ENCODE peak calls at places on chromosomes 3 and 15, in seven cellular contexts. One of them, this sample, is unnamed.

GRCh38 chr15:98163319-98164030 is 203.0 kb downstream of the ARRDC4 start:
- DNase-seq in BJ: no peak
- DNase-seq in cardiac muscle cell: no peak
- DNase-seq in foreskin fibroblast: peak
- DNase-seq in brain microvascular endothelial cell: no peak
- DNase-seq in GM06990: no peak
- DNase-seq in GM23338: peak
- DNase-seq in this sample: no peak

GRCh38 chr3:51394541-51394940 is 3.5 kb downstream of the RBM15B start:
- DNase-seq in GM23338: no peak
- DNase-seq in brain microvascular endothelial cell: no peak
- DNase-seq in foreskin fibroblast: no peak
- DNase-seq in BJ: no peak
- DNase-seq in cardiac muscle cell: no peak
- DNase-seq in GM06990: no peak
- DNase-seq in this sample: no peak

GRCh38 chr3:152899306-152899705 is 64.4 kb downstream of the P2RY1 start:
- DNase-seq in GM06990: no peak
- DNase-seq in BJ: no peak
- DNase-seq in foreskin fibroblast: no peak
- DNase-seq in cardiac muscle cell: peak
- DNase-seq in GM23338: no peak
- DNase-seq in brain microvascular endothelial cell: no peak
- DNase-seq in this sample: no peak

GRCh38 chr3:129602309-129602708 is 4.2 kb downstream of the PLXND1 start:
- DNase-seq in BJ: no peak
- DNase-seq in cardiac muscle cell: no peak
- DNase-seq in GM06990: no peak
- DNase-seq in GM23338: peak
- DNase-seq in brain microvascular endothelial cell: no peak
- DNase-seq in foreskin fibroblast: no peak
- DNase-seq in this sample: no peak

GRCh38 chr3:123373535-123373987 is 75.3 kb downstream of the ADCY5 start:
- DNase-seq in foreskin fibroblast: no peak
- DNase-seq in brain microvascular endothelial cell: no peak
- DNase-seq in cardiac muscle cell: peak
- DNase-seq in GM06990: no peak
- DNase-seq in GM23338: no peak
- DNase-seq in BJ: no peak
- DNase-seq in this sample: no peak

GRCh38 chr3:21954709-21955108 is 203.7 kb upstream of the ZNF385D start:
- DNase-seq in BJ: peak
- DNase-seq in brain microvascular endothelial cell: peak
- DNase-seq in foreskin fibroblast: peak
- DNase-seq in GM06990: no peak
- DNase-seq in GM23338: no peak
- DNase-seq in cardiac muscle cell: no peak
- DNase-seq in this sample: no peak

GRCh38 chr3:112794622-112795172 is 52.0 kb downstream of the CD200R1L start:
- DNase-seq in GM23338: no peak
- DNase-seq in BJ: no peak
- DNase-seq in brain microvascular endothelial cell: no peak
- DNase-seq in GM06990: no peak
- DNase-seq in cardiac muscle cell: peak
- DNase-seq in foreskin fibroblast: no peak
- DNase-seq in this sample: no peak

GRCh38 chr3:169509359-169509758 is 154.2 kb downstream of the MECOM start:
- DNase-seq in GM06990: no peak
- DNase-seq in cardiac muscle cell: no peak
- DNase-seq in foreskin fibroblast: no peak
- DNase-seq in BJ: no peak
- DNase-seq in brain microvascular endothelial cell: no peak
- DNase-seq in GM23338: no peak
- DNase-seq in this sample: peak

GRCh38 chr3:31978553-31978952 is 2.5 kb downstream of the OSBPL10 start:
- DNase-seq in cardiac muscle cell: no peak
- DNase-seq in foreskin fibroblast: no peak
- DNase-seq in BJ: no peak
- DNase-seq in GM23338: no peak
- DNase-seq in brain microvascular endothelial cell: no peak
- DNase-seq in GM06990: no peak
- DNase-seq in this sample: no peak

GRCh38 chr3:75610773-75611172 is 53.4 kb upstream of the FRG2C start:
- DNase-seq in foreskin fibroblast: no peak
- DNase-seq in cardiac muscle cell: no peak
- DNase-seq in GM23338: no peak
- DNase-seq in brain microvascular endothelial cell: no peak
- DNase-seq in BJ: no peak
- DNase-seq in GM06990: no peak
- DNase-seq in this sample: no peak

GRCh38 chr3:48990636-48991421 is 788 bp downstream of the P4HTM start:
- DNase-seq in GM23338: peak
- DNase-seq in brain microvascular endothelial cell: no peak
- DNase-seq in BJ: no peak
- DNase-seq in GM06990: no peak
- DNase-seq in cardiac muscle cell: peak
- DNase-seq in foreskin fibroblast: peak
- DNase-seq in this sample: peak

GRCh38 chr3:183131735-183132134 is 30.8 kb downstream of the LAMP3 start:
- DNase-seq in cardiac muscle cell: no peak
- DNase-seq in brain microvascular endothelial cell: peak
- DNase-seq in GM23338: no peak
- DNase-seq in BJ: no peak
- DNase-seq in foreskin fibroblast: peak
- DNase-seq in GM06990: no peak
- DNase-seq in this sample: no peak

GRCh38 chr3:4993276-4994143 is 14.3 kb downstream of the BHLHE40 start:
- DNase-seq in BJ: no peak
- DNase-seq in GM06990: no peak
- DNase-seq in GM23338: no peak
- DNase-seq in brain microvascular endothelial cell: no peak
- DNase-seq in foreskin fibroblast: peak
- DNase-seq in cardiac muscle cell: no peak
- DNase-seq in this sample: no peak

GRCh38 chr15:92938387-92938786 is 38.3 kb downstream of the CHD2 start:
- DNase-seq in BJ: no peak
- DNase-seq in GM06990: no peak
- DNase-seq in cardiac muscle cell: no peak
- DNase-seq in GM23338: no peak
- DNase-seq in brain microvascular endothelial cell: no peak
- DNase-seq in foreskin fibroblast: peak
- DNase-seq in this sample: no peak
- TF ChIP-seq CTCF in BJ: peak
- TF ChIP-seq CTCF in GM06990: no peak
- TF ChIP-seq CTCF in cardiac muscle cell: peak
- TF ChIP-seq CTCF in GM23338: no peak
- TF ChIP-seq CTCF in brain microvascular endothelial cell: peak
- TF ChIP-seq CTCF in foreskin fibroblast: no peak
- TF ChIP-seq CTCF in this sample: peak

GRCh38 chr3:38728008-38728407 is 78.5 kb upstream of the SCN5A start:
- DNase-seq in GM06990: no peak
- DNase-seq in GM23338: no peak
- DNase-seq in cardiac muscle cell: no peak
- DNase-seq in BJ: no peak
- DNase-seq in brain microvascular endothelial cell: no peak
- DNase-seq in foreskin fibroblast: no peak
- DNase-seq in this sample: no peak
- H3K4me3 ChIP-seq in GM06990: no peak
- H3K4me3 ChIP-seq in GM23338: no peak
- H3K4me3 ChIP-seq in cardiac muscle cell: no peak
- H3K4me3 ChIP-seq in BJ: no peak
- H3K4me3 ChIP-seq in brain microvascular endothelial cell: no peak
- H3K4me3 ChIP-seq in foreskin fibroblast: no peak
- H3K4me3 ChIP-seq in this sample: no peak

GRCh38 chr3:194970066-194970465 is 284.4 kb downstream of the FAM43A start:
- DNase-seq in GM06990: no peak
- DNase-seq in BJ: no peak
- DNase-seq in GM23338: no peak
- DNase-seq in cardiac muscle cell: no peak
- DNase-seq in foreskin fibroblast: no peak
- DNase-seq in brain microvascular endothelial cell: no peak
- DNase-seq in this sample: no peak

GRCh38 chr3:194974468-194975135 is 288.9 kb downstream of the FAM43A start:
- DNase-seq in GM23338: no peak
- DNase-seq in cardiac muscle cell: no peak
- DNase-seq in GM06990: no peak
- DNase-seq in brain microvascular endothelial cell: no peak
- DNase-seq in foreskin fibroblast: no peak
- DNase-seq in BJ: no peak
- DNase-seq in this sample: no peak

GRCh38 chr3:194971009-194971408 is 285.3 kb downstream of the FAM43A start:
- DNase-seq in cardiac muscle cell: no peak
- DNase-seq in brain microvascular endothelial cell: no peak
- DNase-seq in GM06990: no peak
- DNase-seq in BJ: no peak
- DNase-seq in foreskin fibroblast: no peak
- DNase-seq in GM23338: no peak
- DNase-seq in this sample: no peak

GRCh38 chr3:194973366-194974000 is 287.8 kb downstream of the FAM43A start:
- DNase-seq in BJ: no peak
- DNase-seq in brain microvascular endothelial cell: no peak
- DNase-seq in GM06990: no peak
- DNase-seq in foreskin fibroblast: no peak
- DNase-seq in GM23338: no peak
- DNase-seq in cardiac muscle cell: no peak
- DNase-seq in this sample: no peak

DNA sequence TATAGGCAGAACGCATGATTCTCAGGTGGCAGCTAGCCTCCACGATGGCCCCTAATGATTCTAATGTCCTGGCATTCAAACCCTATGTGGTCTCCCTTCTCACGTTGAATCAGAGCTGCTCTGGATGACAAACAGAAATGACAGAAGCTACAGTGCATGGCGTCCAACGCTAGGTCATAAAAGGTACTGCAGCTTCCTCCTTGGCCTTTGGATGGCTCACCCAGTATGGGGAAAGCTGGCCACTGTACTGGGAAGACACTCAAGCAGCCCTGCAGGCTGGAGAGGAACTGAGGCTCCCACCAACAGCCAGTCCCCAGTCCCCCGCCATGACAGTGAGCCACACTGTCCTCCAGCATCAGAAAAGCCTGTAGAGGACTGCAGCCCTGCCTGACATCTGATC is 286.3 kb downstream of the FAM43A start:
- DNase-seq in GM06990: no peak
- DNase-seq in cardiac muscle cell: no peak
- DNase-seq in foreskin fibroblast: no peak
- DNase-seq in GM23338: peak
- DNase-seq in brain microvascular endothelial cell: no peak
- DNase-seq in BJ: no peak
- DNase-seq in this sample: no peak
- TF ChIP-seq CTCF in GM06990: no peak
- TF ChIP-seq CTCF in cardiac muscle cell: no peak
- TF ChIP-seq CTCF in foreskin fibroblast: no peak
- TF ChIP-seq CTCF in GM23338: no peak
- TF ChIP-seq CTCF in brain microvascular endothelial cell: no peak
- TF ChIP-seq CTCF in BJ: no peak
- TF ChIP-seq CTCF in this sample: no peak

DNA sequence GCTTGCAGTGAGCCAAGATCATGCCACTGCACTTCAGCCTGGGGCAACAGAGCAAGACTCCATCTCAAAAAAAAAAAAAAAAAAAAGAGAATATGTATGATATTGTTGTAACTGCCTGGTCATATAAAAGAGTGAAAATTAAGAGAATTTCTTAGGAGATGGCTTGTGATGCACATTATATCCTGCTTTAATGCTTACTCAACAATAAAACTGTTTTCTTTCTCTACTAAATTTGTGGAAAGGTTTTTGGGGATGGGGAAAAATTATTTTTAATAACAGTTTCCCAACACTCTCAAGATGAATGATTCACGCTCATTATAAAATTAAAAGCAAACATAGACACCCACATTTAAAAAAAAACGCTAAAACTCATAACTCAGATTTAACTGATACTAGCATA is 1163.0 kb downstream of the SI start:
- DNase-seq in BJ: no peak
- DNase-seq in GM23338: no peak
- DNase-seq in GM06990: no peak
- DNase-seq in brain microvascular endothelial cell: no peak
- DNase-seq in cardiac muscle cell: no peak
- DNase-seq in foreskin fibroblast: no peak
- DNase-seq in this sample: no peak
- H3K4me3 ChIP-seq in BJ: no peak
- H3K4me3 ChIP-seq in GM23338: no peak
- H3K4me3 ChIP-seq in GM06990: no peak
- H3K4me3 ChIP-seq in brain microvascular endothelial cell: no peak
- H3K4me3 ChIP-seq in cardiac muscle cell: no peak
- H3K4me3 ChIP-seq in foreskin fibroblast: no peak
- H3K4me3 ChIP-seq in this sample: no peak

DNA sequence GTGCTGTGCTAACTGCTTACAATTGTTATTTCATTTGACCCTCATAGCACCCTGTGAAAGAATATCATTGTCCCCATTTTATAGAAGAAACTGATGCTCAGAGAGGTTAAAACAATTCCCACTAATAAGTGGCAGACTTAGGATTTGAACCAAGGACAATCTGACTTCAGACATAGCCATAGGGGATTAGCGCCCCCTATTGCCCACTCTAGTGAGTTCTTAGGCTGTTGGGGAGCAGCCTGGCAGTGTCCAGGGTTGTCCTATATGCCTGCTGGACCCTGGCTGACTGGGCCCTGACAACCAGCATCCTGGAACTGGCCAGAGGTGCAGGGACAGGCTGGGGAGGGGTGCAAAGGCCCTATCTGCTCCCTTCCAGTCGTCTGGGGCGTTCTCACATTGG is 15.4 kb downstream of the DPH3 start:
- DNase-seq in foreskin fibroblast: peak
- DNase-seq in GM06990: no peak
- DNase-seq in GM23338: peak
- DNase-seq in BJ: no peak
- DNase-seq in brain microvascular endothelial cell: peak
- DNase-seq in cardiac muscle cell: peak
- DNase-seq in this sample: peak
- TF ChIP-seq CTCF in foreskin fibroblast: peak
- TF ChIP-seq CTCF in GM06990: peak
- TF ChIP-seq CTCF in GM23338: peak
- TF ChIP-seq CTCF in BJ: peak
- TF ChIP-seq CTCF in brain microvascular endothelial cell: peak
- TF ChIP-seq CTCF in cardiac muscle cell: peak
- TF ChIP-seq CTCF in this sample: peak

DNA sequence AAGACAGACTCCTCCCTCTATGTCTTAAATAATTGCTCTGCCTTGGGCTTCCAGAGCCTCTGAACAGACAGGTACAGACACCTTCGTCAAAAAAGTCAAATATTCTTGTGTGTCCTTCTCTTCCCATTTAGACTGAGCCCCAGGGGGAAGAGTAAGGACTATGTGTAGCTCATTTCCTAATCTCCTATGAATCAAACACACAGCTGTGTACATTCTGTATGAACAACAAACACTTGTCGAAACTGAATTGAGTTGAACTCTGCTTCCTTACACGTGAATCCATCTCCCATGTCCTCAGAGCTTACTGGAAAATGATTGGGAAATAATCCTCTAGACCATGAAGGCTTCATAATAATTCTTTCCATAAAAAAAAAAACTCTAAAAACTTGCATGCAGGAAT is 80.8 kb downstream of the MOBP start:
- DNase-seq in BJ: no peak
- DNase-seq in GM23338: no peak
- DNase-seq in cardiac muscle cell: no peak
- DNase-seq in brain microvascular endothelial cell: no peak
- DNase-seq in foreskin fibroblast: peak
- DNase-seq in GM06990: no peak
- DNase-seq in this sample: no peak
- H3K4me3 ChIP-seq in BJ: no peak
- H3K4me3 ChIP-seq in GM23338: no peak
- H3K4me3 ChIP-seq in cardiac muscle cell: no peak
- H3K4me3 ChIP-seq in brain microvascular endothelial cell: no peak
- H3K4me3 ChIP-seq in foreskin fibroblast: no peak
- H3K4me3 ChIP-seq in GM06990: no peak
- H3K4me3 ChIP-seq in this sample: no peak

GRCh38 chr3:14621093-14621492 is 30.5 kb upstream of the CCDC174 start:
- DNase-seq in foreskin fibroblast: no peak
- DNase-seq in GM06990: no peak
- DNase-seq in BJ: no peak
- DNase-seq in cardiac muscle cell: no peak
- DNase-seq in GM23338: no peak
- DNase-seq in brain microvascular endothelial cell: no peak
- DNase-seq in this sample: no peak
- TF ChIP-seq CTCF in foreskin fibroblast: no peak
- TF ChIP-seq CTCF in GM06990: no peak
- TF ChIP-seq CTCF in BJ: no peak
- TF ChIP-seq CTCF in cardiac muscle cell: no peak
- TF ChIP-seq CTCF in GM23338: no peak
- TF ChIP-seq CTCF in brain microvascular endothelial cell: no peak
- TF ChIP-seq CTCF in this sample: no peak

This sample was measured in GM12865.